ENCODE peak calls at places on chromosomes 16 and 17, in seven cellular contexts. V is CD8-positive, alpha-beta T cell; Y is progenitor cell of endocrine pancreas; A is tibial nerve; T is breast epithelium; R is osteocyte; J is astrocyte of the spinal cord. K is an unnamed sample.

GRCh38 chr17:79581306-79581932 is 29.4 kb downstream of the RBFOX3 start:
- DNase-seq in V (no peak), Y (no peak), A (no peak), T (no peak), R (no peak), J (no peak), K (no peak)

GRCh38 chr17:14308965-14309879 is 8.3 kb downstream of the HS3ST3B1 start:
- DNase-seq in V (peak; percentile 85), Y (peak; percentile 98), A (peak; percentile 61), T (peak; percentile 95), R (peak; percentile 98), J (peak; percentile 97), K (peak; percentile 78)

GRCh38 chr17:77772461-77772897 is 186.0 kb upstream of the TNRC6C start:
- DNase-seq in V (peak; percentile 55), Y (peak; percentile 37), A (peak; percentile 46), T (no peak), R (no peak), J (peak; percentile 47), K (no peak)

GRCh38 chr16:75919664-75920063 is 193.4 kb upstream of the CPHXL start:
- DNase-seq in V (no peak), Y (no peak), A (no peak), T (no peak), R (no peak), J (peak; percentile 35), K (no peak)

GRCh38 chr17:22461460-22462145 is 769.3 kb downstream of the KCNJ18 start:
- DNase-seq in V (no peak), Y (no peak), A (no peak), T (no peak), R (peak; percentile 62), J (no peak), K (no peak)

GRCh38 chr16:83907926-83908325 is 9.0 kb downstream of the MLYCD start:
- DNase-seq in V (no peak), Y (no peak), A (no peak), T (no peak), R (no peak), J (no peak), K (no peak)

GRCh38 chr17:80927791-80928216 is 63.8 kb upstream of the CHMP6 start:
- DNase-seq in V (no peak), Y (no peak), A (no peak), T (no peak), R (no peak), J (peak; percentile 78), K (no peak)

GRCh38 chr16:3951861-3952332 is 71.4 kb upstream of the CREBBP start:
- DNase-seq in V (no peak), Y (no peak), A (peak; percentile 56), T (no peak), R (no peak), J (peak; percentile 55), K (no peak)

GRCh38 chr17:73309727-73310555 is 1.9 kb downstream of the CDC42EP4 start:
- DNase-seq in V (no peak), Y (no peak), A (no peak), T (no peak), R (no peak), J (no peak), K (no peak)

GRCh38 chr17:67417507-67417906 is 40.4 kb downstream of the PITPNC1 start:
- DNase-seq in V (no peak), Y (no peak), A (no peak), T (no peak), R (no peak), J (no peak), K (no peak)

GRCh38 chr16:88009566-88010342 is 58.5 kb downstream of the BANP start:
- DNase-seq in V (no peak), Y (no peak), A (no peak), T (no peak), R (no peak), J (no peak), K (no peak)

GRCh38 chr17:73308017-73308823 is 3.6 kb downstream of the CDC42EP4 start:
- DNase-seq in V (no peak), Y (no peak), A (peak; percentile 65), T (peak; percentile 88), R (no peak), J (peak; percentile 76), K (no peak)

GRCh38 chr16:53220585-53220984 is 165.8 kb downstream of the CHD9 start:
- DNase-seq in V (no peak), Y (no peak), A (no peak), T (no peak), R (no peak), J (peak; percentile 26), K (no peak)

GRCh38 chr16:77599793-77600415 is 122.4 kb upstream of the NUDT7 start:
- DNase-seq in V (no peak), Y (no peak), A (peak; percentile 46), T (no peak), R (no peak), J (peak; percentile 50), K (no peak)

GRCh38 chr16:5027575-5028235 is 6.0 kb downstream of the NAGPA start:
- DNase-seq in V (no peak), Y (no peak), A (no peak), T (no peak), R (no peak), J (no peak), K (no peak)

GRCh38 chr16:82605863-82606620 is 20.7 kb upstream of the CDH13 start:
- DNase-seq in V (no peak), Y (no peak), A (no peak), T (no peak), R (no peak), J (no peak), K (no peak)

GRCh38 chr16:84654998-84655397 is 6.7 kb downstream of the KLHL36 start:
- DNase-seq in V (no peak), Y (no peak), A (no peak), T (no peak), R (no peak), J (no peak), K (no peak)

GRCh38 chr17:80613732-80614071 is 69.1 kb downstream of the RPTOR start:
- DNase-seq in V (no peak), Y (no peak), A (no peak), T (no peak), R (no peak), J (no peak), K (no peak)

GRCh38 chr16:10669791-10670190 is 24.9 kb downstream of the TEKT5 start:
- DNase-seq in V (no peak), Y (no peak), A (no peak), T (no peak), R (no peak), J (no peak), K (no peak)

GRCh38 chr16:67456383-67457140 is 24.4 kb downstream of the ATP6V0D1 start:
- DNase-seq in V (no peak), Y (no peak), A (no peak), T (peak; percentile 83), R (no peak), J (peak; percentile 36), K (no peak)

GRCh38 chr17:14091367-14091766 is 22.1 kb downstream of the COX10 start:
- DNase-seq in V (no peak), Y (no peak), A (no peak), T (no peak), R (no peak), J (peak; percentile 9), K (peak; percentile 4)

GRCh38 chr17:39237586-39237985 is 11.8 kb upstream of the STAC2 start:
- DNase-seq in V (no peak), Y (no peak), A (no peak), T (no peak), R (no peak), J (no peak), K (no peak)
- TF ChIP-seq CTCF in V (no peak), Y (no peak), A (no peak), T (no peak), R (no peak), J (no peak), K (no peak)

GRCh38 chr16:89410322-89410721 is 80.0 kb downstream of the ANKRD11 start:
- DNase-seq in V (no peak), Y (no peak), A (no peak), T (no peak), R (no peak), J (no peak), K (no peak)

GRCh38 chr16:89411335-89411850 is 79.0 kb downstream of the ANKRD11 start:
- DNase-seq in V (no peak), Y (no peak), A (no peak), T (no peak), R (no peak), J (no peak), K (no peak)

GRCh38 chr16:89412811-89413210 is 77.5 kb downstream of the ANKRD11 start:
- DNase-seq in V (no peak), Y (no peak), A (no peak), T (no peak), R (no peak), J (no peak), K (no peak)

GRCh38 chr16:89409161-89409711 is 81.1 kb downstream of the ANKRD11 start:
- DNase-seq in V (peak; percentile 61), Y (no peak), A (no peak), T (no peak), R (no peak), J (no peak), K (no peak)

DNA sequence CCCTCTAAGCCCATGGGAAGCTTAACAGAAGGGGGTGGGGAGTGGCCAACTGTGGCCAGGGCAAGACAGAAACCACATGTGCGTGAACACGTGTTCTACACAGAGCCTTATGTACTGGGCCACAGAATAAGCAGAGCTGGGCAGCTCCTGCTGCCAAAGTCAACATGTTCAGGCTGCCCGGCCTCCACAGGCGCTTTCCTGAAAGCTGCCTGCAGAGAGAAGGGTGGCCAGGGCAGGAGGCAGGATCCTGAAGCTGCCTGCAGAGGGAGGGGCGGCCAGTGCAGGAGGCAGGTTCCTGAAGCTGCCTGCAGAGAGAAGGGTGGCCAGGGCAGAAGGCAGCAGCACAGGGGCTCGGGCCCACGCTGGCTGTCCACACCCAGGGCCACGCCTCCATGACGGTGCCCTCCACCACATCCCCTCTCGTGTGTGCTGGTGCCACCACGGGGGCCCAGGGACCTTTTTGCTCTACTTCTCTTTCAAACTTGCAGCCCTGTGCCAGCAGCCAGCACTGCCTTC is 79.5 kb downstream of the ANKRD11 start:
- DNase-seq in V (no peak), Y (no peak), A (peak; percentile 43), T (peak; percentile 50), R (peak; percentile 96), J (peak; percentile 96), K (peak; percentile 65)
- TF ChIP-seq CTCF in V (no peak), Y (no peak), A (no peak), T (no peak), R (peak; percentile 46), J (peak; percentile 41), K (peak; percentile 23)

DNA sequence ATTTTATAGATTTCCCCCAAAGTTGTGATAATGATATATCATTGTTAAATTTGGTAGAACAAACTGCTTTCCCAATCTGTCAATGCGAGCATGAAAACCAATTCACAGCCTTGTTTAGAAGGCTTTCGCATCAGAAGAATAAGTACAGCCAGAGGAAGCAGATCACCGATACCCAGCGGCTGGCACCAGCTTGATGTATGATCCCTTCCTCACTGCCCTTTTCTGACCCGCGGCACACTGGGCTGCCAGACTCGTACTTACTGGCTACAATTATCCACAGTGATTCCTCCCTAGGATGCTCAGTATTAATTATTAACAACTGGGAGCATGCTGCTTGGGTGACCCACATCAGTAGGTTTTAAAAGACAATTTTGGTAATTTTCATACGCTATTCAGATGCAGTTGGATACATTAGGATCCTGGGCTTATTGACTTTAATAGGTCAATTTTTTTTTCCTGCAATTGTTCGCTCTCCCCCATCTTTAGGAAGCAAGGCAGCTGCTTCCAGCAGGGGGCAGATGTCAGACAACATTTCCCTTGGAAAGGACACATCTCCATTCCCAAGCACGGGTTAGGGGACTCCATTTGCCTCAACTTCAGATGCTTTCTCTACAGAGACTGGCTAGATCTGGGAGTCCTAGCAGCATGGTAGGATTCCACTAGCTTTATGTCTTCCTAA is 582.7 kb upstream of the PSMD7 start:
- DNase-seq in V (no peak), Y (no peak), A (peak; percentile 19), T (no peak), R (no peak), J (peak; percentile 3), K (no peak)
- TF ChIP-seq CTCF in V (no peak), Y (peak; percentile 55), A (peak; percentile 33), T (no peak), R (no peak), J (peak; percentile 50), K (peak; percentile 58)

GRCh38 chr17:50445730-50446305 is 19.8 kb downstream of the ACSF2 start:
- DNase-seq in V (no peak), Y (no peak), A (no peak), T (no peak), R (no peak), J (no peak), K (no peak)
- TF ChIP-seq CTCF in V (no peak), Y (no peak), A (no peak), T (no peak), R (no peak), J (no peak), K (no peak)

K was measured in AG04450.